ENCODE peak calls at places on chromosomes 5 and 9, in eight cellular contexts. One of them, this sample, is unnamed.

GRCh38 chr5:93604119-93604963 is 21.3 kb downstream of the NR2F1 start:
- DNase-seq in SK-N-SH: peak; percentile 47
- DNase-seq in EL: peak; percentile 46
- DNase-seq in AG04450: no peak
- DNase-seq in SK-N-MC: no peak
- DNase-seq in aorta: peak; percentile 77
- DNase-seq in sciatic nerve: peak; percentile 76
- DNase-seq in K562: no peak
- DNase-seq in this sample: peak; percentile 67

GRCh38 chr9:75889977-75890540 is 414 bp upstream of the PCSK5 start:
- DNase-seq in SK-N-MC: peak; percentile 10
- DNase-seq in K562: no peak
- DNase-seq in EL: peak; percentile 51
- DNase-seq in aorta: no peak
- DNase-seq in sciatic nerve: peak; percentile 65
- DNase-seq in SK-N-SH: peak; percentile 7
- DNase-seq in AG04450: peak; percentile 15
- DNase-seq in this sample: peak; percentile 63

GRCh38 chr5:10604975-10605374 is 41.1 kb downstream of the ANKRD33B start:
- DNase-seq in EL: no peak
- DNase-seq in SK-N-MC: no peak
- DNase-seq in sciatic nerve: no peak
- DNase-seq in K562: no peak
- DNase-seq in SK-N-SH: no peak
- DNase-seq in AG04450: no peak
- DNase-seq in aorta: no peak
- DNase-seq in this sample: no peak

GRCh38 chr9:79764377-79764776 is 192.6 kb downstream of the TLE4 start:
- DNase-seq in SK-N-SH: peak; percentile 3
- DNase-seq in SK-N-MC: no peak
- DNase-seq in aorta: no peak
- DNase-seq in sciatic nerve: no peak
- DNase-seq in EL: peak; percentile 99
- DNase-seq in AG04450: peak; percentile 83
- DNase-seq in K562: no peak
- DNase-seq in this sample: peak; percentile 98

GRCh38 chr9:132023409-132024180 is 56.1 kb downstream of the MED27 start:
- DNase-seq in sciatic nerve: no peak
- DNase-seq in AG04450: no peak
- DNase-seq in aorta: no peak
- DNase-seq in SK-N-MC: no peak
- DNase-seq in EL: no peak
- DNase-seq in K562: no peak
- DNase-seq in SK-N-SH: peak; percentile 61
- DNase-seq in this sample: no peak

GRCh38 chr9:127174386-127175318 is 52.2 kb upstream of the ANGPTL2 start:
- DNase-seq in K562: no peak
- DNase-seq in SK-N-MC: no peak
- DNase-seq in SK-N-SH: no peak
- DNase-seq in sciatic nerve: peak; percentile 47
- DNase-seq in AG04450: no peak
- DNase-seq in aorta: peak; percentile 52
- DNase-seq in EL: no peak
- DNase-seq in this sample: no peak

GRCh38 chr9:95724253-95724991 is 151.1 kb upstream of the ERCC6L2 start:
- DNase-seq in K562: no peak
- DNase-seq in AG04450: no peak
- DNase-seq in sciatic nerve: peak; percentile 10
- DNase-seq in SK-N-MC: no peak
- DNase-seq in aorta: no peak
- DNase-seq in EL: no peak
- DNase-seq in SK-N-SH: no peak
- DNase-seq in this sample: no peak

GRCh38 chr9:131276891-131277672 is 772 bp upstream of the FAM78A start:
- DNase-seq in aorta: no peak
- DNase-seq in K562: peak; percentile 92
- DNase-seq in AG04450: no peak
- DNase-seq in SK-N-SH: peak; percentile 68
- DNase-seq in EL: no peak
- DNase-seq in sciatic nerve: no peak
- DNase-seq in SK-N-MC: no peak
- DNase-seq in this sample: no peak

GRCh38 chr9:35659340-35659739 is 1.2 kb downstream of the CCDC107 start:
- DNase-seq in sciatic nerve: no peak
- DNase-seq in EL: peak; percentile 85
- DNase-seq in AG04450: no peak
- DNase-seq in K562: no peak
- DNase-seq in SK-N-MC: no peak
- DNase-seq in SK-N-SH: no peak
- DNase-seq in aorta: no peak
- DNase-seq in this sample: peak; percentile 49

GRCh38 chr9:22683393-22684075 is 236.9 kb downstream of the DMRTA1 start:
- DNase-seq in sciatic nerve: no peak
- DNase-seq in K562: no peak
- DNase-seq in aorta: no peak
- DNase-seq in EL: peak; percentile 70
- DNase-seq in SK-N-MC: no peak
- DNase-seq in SK-N-SH: no peak
- DNase-seq in AG04450: peak; percentile 38
- DNase-seq in this sample: peak; percentile 88

GRCh38 chr5:128007939-128008338 is 75.6 kb upstream of the SLC12A2 start:
- DNase-seq in SK-N-MC: no peak
- DNase-seq in SK-N-SH: no peak
- DNase-seq in AG04450: no peak
- DNase-seq in sciatic nerve: no peak
- DNase-seq in K562: no peak
- DNase-seq in EL: no peak
- DNase-seq in aorta: no peak
- DNase-seq in this sample: peak; percentile 17

GRCh38 chr9:37430841-37431597 is 8.5 kb downstream of the GRHPR start:
- DNase-seq in K562: peak; percentile 43
- DNase-seq in aorta: peak; percentile 55
- DNase-seq in AG04450: no peak
- DNase-seq in sciatic nerve: no peak
- DNase-seq in SK-N-MC: no peak
- DNase-seq in EL: no peak
- DNase-seq in SK-N-SH: no peak
- DNase-seq in this sample: no peak

GRCh38 chr9:94011134-94011533 is 56.0 kb upstream of the BARX1 start:
- DNase-seq in sciatic nerve: no peak
- DNase-seq in aorta: no peak
- DNase-seq in EL: no peak
- DNase-seq in SK-N-MC: no peak
- DNase-seq in K562: no peak
- DNase-seq in SK-N-SH: no peak
- DNase-seq in AG04450: no peak
- DNase-seq in this sample: no peak

GRCh38 chr5:944621-944927 is 51.9 kb downstream of the TRIP13 start:
- DNase-seq in K562: no peak
- DNase-seq in SK-N-MC: no peak
- DNase-seq in SK-N-SH: no peak
- DNase-seq in AG04450: no peak
- DNase-seq in EL: no peak
- DNase-seq in sciatic nerve: no peak
- DNase-seq in aorta: no peak
- DNase-seq in this sample: no peak

GRCh38 chr9:137866226-137867141 is 11.1 kb upstream of the CACNA1B start:
- DNase-seq in K562: no peak
- DNase-seq in aorta: no peak
- DNase-seq in SK-N-SH: peak; percentile 53
- DNase-seq in AG04450: no peak
- DNase-seq in EL: no peak
- DNase-seq in sciatic nerve: no peak
- DNase-seq in SK-N-MC: no peak
- DNase-seq in this sample: no peak

GRCh38 chr9:124257070-124257864 is 482 bp upstream of the NEK6 start:
- DNase-seq in SK-N-SH: no peak
- DNase-seq in EL: peak; percentile 53
- DNase-seq in SK-N-MC: no peak
- DNase-seq in AG04450: no peak
- DNase-seq in sciatic nerve: no peak
- DNase-seq in K562: no peak
- DNase-seq in aorta: peak; percentile 77
- DNase-seq in this sample: no peak

GRCh38 chr5:138536665-138537315 is 6.2 kb downstream of the ETF1 start:
- DNase-seq in SK-N-MC: no peak
- DNase-seq in AG04450: no peak
- DNase-seq in sciatic nerve: no peak
- DNase-seq in K562: peak; percentile 35
- DNase-seq in SK-N-SH: peak; percentile 40
- DNase-seq in EL: no peak
- DNase-seq in aorta: no peak
- DNase-seq in this sample: no peak

GRCh38 chr9:135461936-135462335 is 17.6 kb upstream of the PPP1R26 start:
- DNase-seq in SK-N-MC: no peak
- DNase-seq in SK-N-SH: no peak
- DNase-seq in aorta: no peak
- DNase-seq in EL: no peak
- DNase-seq in K562: no peak
- DNase-seq in AG04450: no peak
- DNase-seq in sciatic nerve: no peak
- DNase-seq in this sample: no peak

GRCh38 chr9:87336914-87337333 is 160.7 kb upstream of the DAPK1 start:
- DNase-seq in SK-N-SH: peak; percentile 60
- DNase-seq in K562: peak; percentile 76
- DNase-seq in SK-N-MC: peak; percentile 93
- DNase-seq in aorta: no peak
- DNase-seq in AG04450: peak; percentile 38
- DNase-seq in sciatic nerve: no peak
- DNase-seq in EL: peak; percentile 78
- DNase-seq in this sample: peak; percentile 79

GRCh38 chr9:121577201-121577600 is 74.2 kb upstream of the DAB2IP start:
- DNase-seq in AG04450: no peak
- DNase-seq in K562: no peak
- DNase-seq in EL: no peak
- DNase-seq in aorta: no peak
- DNase-seq in SK-N-SH: peak; percentile 66
- DNase-seq in SK-N-MC: no peak
- DNase-seq in sciatic nerve: no peak
- DNase-seq in this sample: no peak

GRCh38 chr5:170446365-170446764 is 57.2 kb upstream of the KCNMB1 start:
- DNase-seq in SK-N-MC: no peak
- DNase-seq in aorta: no peak
- DNase-seq in SK-N-SH: no peak
- DNase-seq in EL: no peak
- DNase-seq in K562: no peak
- DNase-seq in AG04450: no peak
- DNase-seq in sciatic nerve: no peak
- DNase-seq in this sample: no peak

GRCh38 chr5:42994285-42995151 is 45.6 kb downstream of the ANXA2R start:
- DNase-seq in SK-N-MC: peak; percentile 79
- DNase-seq in SK-N-SH: peak; percentile 74
- DNase-seq in AG04450: peak; percentile 81
- DNase-seq in aorta: peak; percentile 92
- DNase-seq in sciatic nerve: peak; percentile 93
- DNase-seq in EL: peak; percentile 94
- DNase-seq in K562: peak; percentile 96
- DNase-seq in this sample: peak; percentile 93

This sample was measured in IMR-90.